ENCODE peak calls at places on chromosomes 3 and 15, in four cellular contexts. J, C, K and U are unnamed samples.

GRCh38 chr15:85009435-85009834 is 27.8 kb downstream of the PDE8A start:
- DNase-seq in K (no peak), J (no peak), C (no peak), U (no peak)

GRCh38 chr3:107848516-107848915 is 242.3 kb downstream of the CD47 start:
- DNase-seq in C (no peak), J (no peak), K (no peak), U (no peak)

GRCh38 chr3:112818289-112818688 is 28.4 kb downstream of the CD200R1L start:
- DNase-seq in J (no peak), K (no peak), C (no peak), U (no peak)

GRCh38 chr3:121152573-121152972 is 244.6 kb downstream of the STXBP5L start:
- DNase-seq in C (no peak), J (no peak), K (no peak), U (peak)

GRCh38 chr3:111668912-111669488 is 73.9 kb upstream of the ZBED2 start:
- DNase-seq in K (no peak), J (peak), C (peak), U (peak)

GRCh38 chr15:85689729-85690128 is 105.0 kb downstream of the KLHL25 start:
- DNase-seq in C (no peak), J (no peak), K (peak), U (no peak)

GRCh38 chr15:90839187-90840071 is 29.0 kb upstream of the FURIN start:
- DNase-seq in C (no peak), J (no peak), K (peak), U (peak)

GRCh38 chr3:54146383-54147239 is 24.3 kb downstream of the CACNA2D3 start:
- DNase-seq in C (peak), J (peak), K (peak), U (peak)

GRCh38 chr3:178036745-178037144 is 499.5 kb upstream of the KCNMB2 start:
- DNase-seq in C (no peak), K (no peak), J (no peak), U (no peak)

GRCh38 chr3:88775026-88775690 is 332.3 kb upstream of the EPHA3 start:
- DNase-seq in J (no peak), K (no peak), C (no peak), U (no peak)

GRCh38 chr3:39639344-39640236 is 169.8 kb upstream of the MYRIP start:
- DNase-seq in J (peak), C (peak), K (no peak), U (peak)

GRCh38 chr3:182896553-182896952 is 83.8 kb downstream of the DCUN1D1 start:
- DNase-seq in C (no peak), K (no peak), J (no peak), U (no peak)

GRCh38 chr3:148075829-148076716 is 621.6 kb upstream of the AGTR1 start:
- DNase-seq in J (peak), K (no peak), C (no peak), U (peak)

GRCh38 chr15:67945951-67946700 is 106.3 kb upstream of the RNU6-1 start:
- DNase-seq in J (no peak), K (peak), C (peak), U (peak)

GRCh38 chr3:110178965-110179364 is 841.6 kb upstream of the DPPA4 start:
- DNase-seq in C (no peak), K (no peak), J (no peak), U (no peak)

GRCh38 chr3:53113293-53114010 is 16.8 kb downstream of the RFT1 start:
- DNase-seq in C (no peak), K (no peak), J (no peak), U (no peak)

GRCh38 chr15:66899555-66900350 is 165.6 kb upstream of the SMAD3 start:
- DNase-seq in J (no peak), K (no peak), C (no peak), U (no peak)

GRCh38 chr15:63013052-63013808 is 29.3 kb upstream of the TPM1 start:
- DNase-seq in J (no peak), K (no peak), C (no peak), U (no peak)

GRCh38 chr3:48797626-48798025 is 50.0 kb downstream of the PRKAR2A start:
- DNase-seq in C (no peak), K (no peak), J (no peak), U (no peak)

GRCh38 chr3:141126661-141127343 is 75.7 kb downstream of the SPSB4 start:
- DNase-seq in K (no peak), C (no peak), J (no peak), U (no peak)

GRCh38 chr15:79310985-79311900 is at the start of gene TMED3:
- DNase-seq in K (peak), J (peak), C (peak), U (peak)

GRCh38 chr3:45596290-45596791 is 1.8 kb downstream of the LIMD1 start:
- DNase-seq in K (no peak), J (no peak), C (no peak), U (no peak)

GRCh38 chr15:68464451-68465090 is 32.6 kb upstream of the ITGA11 start:
- DNase-seq in C (no peak), J (no peak), K (no peak), U (no peak)

GRCh38 chr15:90402230-90402629 is 14.2 kb downstream of the IQGAP1 start:
- DNase-seq in C (no peak), J (no peak), K (no peak), U (peak)

GRCh38 chr3:160018959-160019358 is 30.3 kb downstream of the IL12A start:
- DNase-seq in K (no peak), C (no peak), J (no peak), U (no peak)

GRCh38 chr3:143977326-143978262 is 6.0 kb downstream of the DIPK2A start:
- DNase-seq in C (no peak), J (no peak), K (no peak), U (no peak)

GRCh38 chr3:123229145-123229544 is 27.4 kb downstream of the SEC22A start:
- DNase-seq in J (no peak), C (no peak), K (no peak), U (no peak)

GRCh38 chr3:102124301-102125158 is 275.2 kb downstream of the NFKBIZ start:
- DNase-seq in C (no peak), J (no peak), K (no peak), U (no peak)

GRCh38 chr3:123613543-123613942 is 28.7 kb upstream of the HACD2 start:
- DNase-seq in J (no peak), C (no peak), K (no peak), U (no peak)

GRCh38 chr15:38707802-38708671 is 143.4 kb upstream of the RASGRP1 start:
- DNase-seq in J (peak), K (peak), C (peak), U (peak)

GRCh38 chr15:79440355-79440908 is 8.3 kb downstream of the MINAR1 start:
- DNase-seq in K (no peak), J (no peak), C (no peak), U (no peak)

GRCh38 chr3:30269751-30270445 is 336.5 kb upstream of the TGFBR2 start:
- DNase-seq in J (no peak), C (no peak), K (no peak), U (no peak)

GRCh38 chr15:68497206-68497910 is 65.4 kb upstream of the ITGA11 start:
- DNase-seq in K (peak), C (no peak), J (no peak), U (no peak)

GRCh38 chr3:39189150-39189510 is 3.3 kb downstream of the XIRP1 start:
- DNase-seq in C (no peak), K (no peak), J (no peak), U (no peak)

GRCh38 chr3:179323197-179323901 is 518 bp downstream of the ZNF639 start:
- DNase-seq in K (peak), C (no peak), J (peak), U (peak)

GRCh38 chr3:143825513-143825912 is 22.8 kb downstream of the SLC9A9 start:
- DNase-seq in K (no peak), C (no peak), J (no peak), U (no peak)

GRCh38 chr3:100737334-100737733 is 28.0 kb downstream of the TFG start:
- DNase-seq in C (peak), J (peak), K (no peak), U (no peak)

GRCh38 chr3:31402118-31402517 is 130.6 kb upstream of the STT3B start:
- DNase-seq in K (no peak), J (no peak), C (no peak), U (no peak)

GRCh38 chr3:69092030-69092513 is 7.3 kb downstream of the ARL6IP5 start:
- DNase-seq in J (no peak), K (no peak), C (no peak), U (no peak)
- TF ChIP-seq RNF2 in J (no peak), K (no peak), C (no peak), U (no peak)

GRCh38 chr15:33724321-33725036 is 243.8 kb upstream of the CHRM5 start:
- DNase-seq in J (no peak), K (no peak), C (no peak), U (no peak)

GRCh38 chr15:33722673-33723015 is 245.7 kb upstream of the CHRM5 start:
- DNase-seq in J (no peak), K (no peak), C (no peak), U (no peak)

GRCh38 chr15:33720952-33721351 is 247.3 kb upstream of the CHRM5 start:
- DNase-seq in J (no peak), K (no peak), C (no peak), U (no peak)

GRCh38 chr15:33722005-33722672 is 246.2 kb upstream of the CHRM5 start:
- DNase-seq in C (no peak), K (no peak), J (no peak), U (no peak)
- TF ChIP-seq RNF2 in C (no peak), K (no peak), J (no peak), U (no peak)

GRCh38 chr15:43220991-43221403 is at the start of gene EPB42:
- DNase-seq in J (no peak), C (peak), K (no peak), U (no peak)

GRCh38 chr15:43215961-43216360 is 4.9 kb downstream of the EPB42 start:
- DNase-seq in C (no peak), J (no peak), K (no peak), U (no peak)

GRCh38 chr15:43214592-43215295 is 6.1 kb downstream of the EPB42 start:
- DNase-seq in J (no peak), C (no peak), K (no peak), U (no peak)

GRCh38 chr15:43219929-43220886 is 610 bp downstream of the EPB42 start:
- DNase-seq in C (peak), K (no peak), J (no peak), U (no peak)

DNA sequence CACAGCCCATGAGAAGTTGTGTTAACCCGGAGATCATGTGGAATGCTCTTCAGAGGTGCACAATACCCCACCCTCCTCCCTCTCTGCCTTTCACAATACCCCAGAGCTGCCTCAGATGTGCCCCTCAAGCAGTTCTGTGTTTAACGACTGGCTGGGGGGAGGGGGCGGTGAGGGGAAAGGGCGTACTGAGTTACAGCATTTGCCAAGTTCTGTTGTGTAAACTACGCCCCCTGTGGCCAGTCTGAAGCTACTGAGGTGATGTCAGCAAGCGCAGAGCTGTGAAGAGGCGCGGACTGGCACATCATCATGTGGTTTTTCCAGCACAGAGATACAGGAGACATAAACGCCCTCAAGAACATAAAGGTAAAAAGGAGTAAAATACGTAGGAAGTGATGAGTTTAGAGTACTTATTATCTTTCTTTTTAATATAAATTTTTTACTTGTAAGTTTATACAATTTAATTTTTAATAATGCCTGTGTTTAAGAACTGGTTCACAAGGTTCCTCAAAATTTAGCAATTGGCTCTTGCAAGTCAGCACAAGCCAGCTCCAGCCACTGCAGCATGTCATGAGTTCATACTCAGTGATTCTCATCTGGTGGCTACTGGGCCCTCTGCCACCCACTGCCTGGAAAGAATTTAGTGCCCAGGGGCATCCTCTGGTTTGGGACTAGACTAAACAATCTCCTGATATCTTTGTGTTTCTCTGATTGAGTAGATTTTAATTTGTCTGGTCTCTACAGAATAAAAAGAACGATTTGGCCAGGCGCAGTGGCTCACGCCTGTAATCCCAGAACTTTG is 1.7 kb downstream of the EPB42 start:
- DNase-seq in J (no peak), K (peak), C (peak), U (no peak)
- TF ChIP-seq RNF2 in J (no peak), K (no peak), C (no peak), U (no peak)

DNA sequence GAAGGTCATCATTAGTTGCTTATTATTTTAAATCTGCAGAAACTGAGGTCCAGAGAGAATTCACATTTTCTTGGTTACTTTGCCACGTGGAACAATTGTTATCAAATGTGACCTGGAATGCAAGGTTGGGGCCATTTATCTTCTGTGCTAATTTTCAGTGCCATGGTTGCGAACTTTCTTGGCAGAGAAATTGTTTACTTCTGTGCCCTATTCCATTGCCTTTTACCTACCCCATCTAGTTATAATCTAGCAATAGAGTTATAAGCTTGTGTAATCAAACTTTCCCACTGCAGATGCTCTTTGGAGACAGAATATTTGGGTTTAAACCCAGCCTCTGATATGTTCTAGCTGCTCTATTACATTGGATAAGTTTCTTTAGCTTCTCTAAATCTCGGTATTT is 242.9 kb downstream of the LPP start:
- DNase-seq in K (no peak), J (no peak), C (no peak), U (no peak)
- TF ChIP-seq RNF2 in K (no peak), J (no peak), C (no peak), U (no peak)

GRCh38 chr3:46713048-46713897 is 4.4 kb downstream of the PRSS50 start:
- DNase-seq in K (no peak), J (no peak), C (no peak), U (no peak)
- TF ChIP-seq RNF2 in K (no peak), J (no peak), C (no peak), U (no peak)

GRCh38 chr3:32743934-32744333 is 58.9 kb downstream of the CNOT10 start:
- DNase-seq in K (no peak), C (no peak), J (no peak), U (peak)
- TF ChIP-seq RNF2 in K (no peak), C (no peak), J (no peak), U (no peak)